ENCODE peak calls at places on chromosomes 4 and X, in eight cellular contexts. W, H, Y, E, Z, G, L and T are unnamed samples.

GRCh38 chrX:25015486-25016360 is at the start of gene ARX:
- DNase-seq in Z (peak; percentile 88), G (peak; percentile 61), Y (peak; percentile 46), H (no peak), E (peak; percentile 63), W (peak; percentile 68), L (no peak), T (no peak)

GRCh38 chr4:56229947-56230346 is 157.3 kb downstream of the AASDH start:
- DNase-seq in E (no peak), Y (no peak), W (no peak), Z (no peak), H (no peak), G (no peak), L (no peak), T (no peak)

GRCh38 chr4:38514465-38515146 is 149.4 kb upstream of the KLF3 start:
- DNase-seq in E (no peak), Y (no peak), L (no peak), G (no peak), Z (no peak), H (no peak), W (no peak), T (no peak)

GRCh38 chr4:17584502-17585213 is 7.7 kb downstream of the LAP3 start:
- DNase-seq in Y (no peak), L (no peak), E (no peak), H (no peak), G (no peak), W (no peak), Z (peak; percentile 36), T (no peak)

GRCh38 chrX:103073442-103073841 is 9.5 kb upstream of the BEX1 start:
- DNase-seq in H (no peak), E (no peak), G (no peak), L (no peak), Y (no peak), Z (no peak), W (no peak), T (no peak)

GRCh38 chr4:122625156-122625555 is 4.3 kb upstream of the IL21 start:
- DNase-seq in H (no peak), G (peak; percentile 10), Z (no peak), L (no peak), W (no peak), Y (no peak), E (no peak), T (no peak)

GRCh38 chrX:109826954-109827708 is 94.1 kb upstream of the ACSL4 start:
- DNase-seq in Z (peak; percentile 3), W (peak; percentile 34), H (no peak), L (no peak), Y (no peak), G (peak; percentile 58), E (peak; percentile 55), T (no peak)

GRCh38 chrX:10945463-10945862 is 165.7 kb upstream of the HCCS start:
- DNase-seq in W (peak; percentile 38), Z (no peak), E (no peak), G (no peak), Y (no peak), L (no peak), H (no peak), T (no peak)

GRCh38 chr4:186570193-186570996 is 15.0 kb upstream of the MTNR1A start:
- DNase-seq in Y (no peak), H (no peak), Z (no peak), G (peak; percentile 36), L (no peak), W (no peak), E (peak; percentile 28), T (no peak)

GRCh38 chrX:9885150-9885549 is 82.0 kb upstream of the CLDN34 start:
- DNase-seq in Z (peak; percentile 75), E (peak; percentile 71), W (peak; percentile 41), H (no peak), L (peak; percentile 16), Y (peak; percentile 59), G (peak; percentile 67), T (no peak)

GRCh38 chr4:37827030-37827705 is 682 bp downstream of the PGM2 start:
- DNase-seq in E (peak; percentile 50), L (no peak), W (peak; percentile 36), Z (no peak), G (peak; percentile 61), Y (peak; percentile 28), H (peak; percentile 12), T (peak; percentile 68)

GRCh38 chrX:151396042-151396826 is 772 bp upstream of the VMA21 start:
- DNase-seq in L (peak; percentile 17), H (no peak), E (peak; percentile 67), Y (peak; percentile 59), Z (peak; percentile 27), G (peak; percentile 84), W (peak; percentile 11), T (no peak)

GRCh38 chr4:7808752-7809151 is 130.9 kb downstream of the AFAP1 start:
- DNase-seq in G (peak; percentile 82), E (peak; percentile 77), Z (no peak), H (no peak), W (peak; percentile 16), Y (no peak), L (no peak), T (no peak)

GRCh38 chr4:179880756-179881155 is 2362.4 kb upstream of the TENM3 start:
- DNase-seq in E (no peak), Z (no peak), H (no peak), W (no peak), G (peak; percentile 18), L (no peak), Y (no peak), T (no peak)

GRCh38 chr4:13905543-13905942 is 278.0 kb upstream of the BOD1L1 start:
- DNase-seq in G (peak; percentile 95), L (no peak), W (no peak), H (no peak), Y (no peak), Z (no peak), E (peak; percentile 89), T (no peak)

GRCh38 chrX:39418936-39419659 is 617.8 kb downstream of the MID1IP1 start:
- DNase-seq in Z (peak; percentile 2), W (no peak), G (no peak), H (no peak), L (no peak), Y (no peak), E (no peak), T (no peak)

GRCh38 chr4:4308800-4309441 is 18.9 kb downstream of the ZBTB49 start:
- DNase-seq in G (no peak), Y (no peak), Z (no peak), E (peak; percentile 72), L (no peak), W (peak; percentile 34), H (no peak), T (no peak)

GRCh38 chr4:142886566-142886965 is 40.5 kb upstream of the INPP4B start:
- DNase-seq in W (no peak), H (no peak), L (no peak), E (no peak), Z (peak; percentile 46), G (no peak), Y (no peak), T (no peak)

GRCh38 chr4:142881331-142881730 is 35.2 kb upstream of the INPP4B start:
- DNase-seq in W (no peak), L (no peak), Z (no peak), H (no peak), E (no peak), Y (no peak), G (no peak), T (no peak)

DNA sequence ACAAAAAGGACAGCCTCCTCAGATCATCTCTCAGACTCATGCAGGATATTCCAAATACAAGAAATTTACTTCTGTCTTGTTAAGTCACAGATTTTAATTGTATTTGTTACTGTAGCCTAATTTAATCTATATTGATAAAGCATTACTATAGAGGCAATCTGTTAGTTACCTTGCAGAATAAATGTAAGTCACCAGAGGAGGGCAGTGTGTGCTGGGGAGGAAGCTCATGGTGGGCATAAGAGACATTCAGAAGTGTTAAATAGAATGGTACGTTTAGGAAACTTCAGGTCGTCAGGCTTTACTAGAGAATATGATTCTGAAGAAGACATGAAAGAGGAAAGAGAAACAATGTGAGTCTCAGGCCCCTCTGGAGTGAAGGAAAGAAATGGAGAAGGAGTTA is 37.3 kb upstream of the INPP4B start:
- DNase-seq in W (no peak), E (peak; percentile 18), Z (peak; percentile 72), L (no peak), H (no peak), Y (peak; percentile 15), G (peak; percentile 28), T (no peak)
- TF ChIP-seq CTCF in W (no peak), E (peak; percentile 33), Z (peak; percentile 76), L (no peak), H (peak; percentile 65), Y (no peak), G (no peak), T (peak; percentile 61)

DNA sequence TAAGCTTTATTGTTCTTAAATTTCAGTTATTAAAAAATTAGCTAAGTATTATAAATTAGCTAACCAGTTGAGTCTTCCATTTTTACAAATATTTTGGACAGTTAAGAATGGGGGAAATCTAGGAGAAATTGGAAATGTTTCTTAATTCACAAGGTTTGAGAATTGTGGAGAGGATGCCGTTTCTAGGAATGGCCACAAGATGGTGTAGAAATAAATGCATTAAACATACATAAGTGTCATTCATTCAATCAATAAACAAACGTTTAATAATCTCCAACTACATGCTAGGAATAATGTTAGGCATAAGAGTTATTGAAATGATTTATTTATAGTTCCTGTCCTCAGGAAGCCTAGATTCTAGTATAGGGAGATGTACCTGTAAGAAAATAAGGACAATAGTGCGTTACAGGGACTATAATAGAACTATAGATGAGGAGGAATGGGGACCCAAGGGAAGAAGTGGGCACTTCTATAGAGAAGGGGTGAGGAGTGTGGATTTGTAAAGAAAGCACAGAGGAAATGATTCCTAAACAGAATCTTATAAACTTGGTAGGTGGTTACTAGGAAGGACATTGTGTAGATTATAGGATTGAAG is 195.7 kb upstream of the ANK2 start:
- DNase-seq in W (peak; percentile 14), Y (no peak), L (no peak), E (peak; percentile 14), G (peak; percentile 18), Z (peak; percentile 31), H (no peak), T (no peak)
- TF ChIP-seq CTCF in W (peak; percentile 60), Y (peak; percentile 22), L (no peak), E (peak; percentile 57), G (peak; percentile 34), Z (peak; percentile 46), H (peak; percentile 47), T (peak; percentile 69)

GRCh38 chr4:15914736-15915135 is 23.8 kb downstream of the FGFBP1 start:
- DNase-seq in L (no peak), Y (no peak), G (no peak), W (no peak), Z (no peak), E (no peak), H (no peak), T (no peak)
- TF ChIP-seq CTCF in L (no peak), Y (no peak), G (no peak), W (no peak), Z (no peak), E (no peak), H (no peak), T (no peak)

DNA sequence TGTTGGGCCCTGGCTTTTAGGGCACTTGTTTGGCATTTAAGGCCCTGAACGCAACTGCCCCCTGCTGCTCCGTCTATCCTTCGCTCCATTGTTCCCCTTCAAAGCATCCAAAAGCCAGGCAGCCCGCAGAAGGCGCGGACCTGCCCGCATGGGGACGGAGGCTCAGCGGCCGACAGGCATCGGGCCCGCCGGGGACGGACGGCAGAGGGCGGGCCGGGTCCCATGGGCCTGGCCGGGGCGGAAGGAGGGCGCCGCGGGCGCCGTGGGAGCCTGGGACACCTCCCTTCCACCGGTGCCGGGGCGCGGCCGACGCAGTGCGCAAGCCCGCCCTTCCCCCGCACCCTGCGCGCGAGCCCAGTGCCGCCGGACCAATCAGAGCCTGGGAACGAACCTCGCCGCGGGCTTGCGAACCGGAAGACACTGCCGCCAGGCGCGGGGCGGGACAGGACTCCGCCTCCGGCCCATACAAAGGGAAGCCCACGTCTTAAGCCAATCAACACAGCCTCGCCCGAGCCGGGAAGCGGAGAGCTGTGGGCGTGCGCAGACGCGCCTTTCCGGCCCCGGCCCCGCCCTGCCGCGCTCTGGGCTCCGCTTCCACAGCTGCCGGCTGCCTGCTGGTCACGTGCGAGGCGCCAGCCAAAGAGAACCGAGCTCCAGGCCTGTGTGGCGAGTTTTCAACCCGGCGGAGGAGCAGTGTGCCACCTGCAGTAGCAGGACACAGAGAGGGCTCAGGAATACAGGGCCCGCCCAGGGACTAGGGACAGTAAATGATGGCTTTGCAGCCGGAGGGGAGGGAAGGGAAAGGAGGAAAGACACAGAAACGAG is 2.1 kb upstream of the ARHGAP4 start:
- DNase-seq in W (peak; percentile 92), G (peak; percentile 97), Z (peak; percentile 96), H (peak; percentile 83), Y (peak; percentile 99), L (peak; percentile 93), E (peak; percentile 99), T (peak; percentile 95)
- TF ChIP-seq CTCF in W (peak; percentile 21), G (peak; percentile 6), Z (peak; percentile 2), H (no peak), Y (no peak), L (no peak), E (peak; percentile 16), T (no peak)